ENCODE peak calls at places on chromosome 5, in six cellular contexts. N is activated CD4-positive, alpha-beta T cell treated with anti-CD3 and anti-CD28 coated beads, Interleukin-2, amount 10 ng/mL, durations not matched to agents 7 days and 5 days; P is fibroblast of pulmonary artery; Z is posterior vena cava; K is endothelial cell; G is heart left ventricle. L is an unnamed sample.

GRCh38 chr5:175353876-175354275 is 90.1 kb downstream of the DRD1 start:
- DNase-seq in N (no peak), P (no peak), Z (no peak), K (no peak), G (no peak), L (no peak)

GRCh38 chr5:131221888-131222287 is 42.0 kb upstream of the CDC42SE2 start:
- DNase-seq in N (no peak), P (peak; percentile 29), Z (no peak), K (no peak), G (no peak), L (no peak)

GRCh38 chr5:13625616-13626198 is 318.8 kb downstream of the DNAH5 start:
- DNase-seq in N (no peak), P (no peak), Z (no peak), K (no peak), G (no peak), L (no peak)

GRCh38 chr5:132776077-132776931 is 735 bp downstream of the SEPTIN8 start:
- DNase-seq in N (no peak), P (no peak), Z (no peak), K (peak; percentile 19), G (peak; percentile 59), L (peak; percentile 63)

GRCh38 chr5:78776637-78777036 is 128.1 kb upstream of the LHFPL2 start:
- DNase-seq in N (no peak), P (no peak), Z (no peak), K (no peak), G (no peak), L (no peak)

GRCh38 chr5:60675286-60675685 is 24.7 kb downstream of the DEPDC1B start:
- DNase-seq in N (no peak), P (no peak), Z (no peak), K (no peak), G (no peak), L (no peak)

GRCh38 chr5:25716680-25717079 is 1071.9 kb upstream of the CDH10 start:
- DNase-seq in N (no peak), P (no peak), Z (no peak), K (no peak), G (no peak), L (no peak)

GRCh38 chr5:125372694-125373621 is 626.5 kb upstream of the ZNF608 start:
- DNase-seq in N (no peak), P (peak; percentile 71), Z (no peak), K (peak; percentile 16), G (no peak), L (no peak)

GRCh38 chr5:77637170-77638074 is 1.1 kb downstream of the OTP start:
- DNase-seq in N (no peak), P (no peak), Z (no peak), K (no peak), G (no peak), L (no peak)

GRCh38 chr5:19488786-19489185 is 499.2 kb downstream of the CDH18 start:
- DNase-seq in N (no peak), P (no peak), Z (no peak), K (no peak), G (no peak), L (no peak)

GRCh38 chr5:115948013-115948605 is 14.2 kb upstream of the LVRN start:
- DNase-seq in N (no peak), P (peak; percentile 47), Z (no peak), K (no peak), G (no peak), L (no peak)

GRCh38 chr5:166165600-166165999 is 2125.8 kb upstream of the WWC1 start:
- DNase-seq in N (no peak), P (peak; percentile 0), Z (no peak), K (peak; percentile 51), G (no peak), L (no peak)

GRCh38 chr5:128965011-128965637 is at the start of gene SLC27A6:
- DNase-seq in N (no peak), P (no peak), Z (peak; percentile 60), K (peak; percentile 45), G (peak; percentile 63), L (peak; percentile 54)

GRCh38 chr5:88722546-88722945 is 160.4 kb downstream of the MEF2C start:
- DNase-seq in N (no peak), P (no peak), Z (no peak), K (no peak), G (no peak), L (no peak)

GRCh38 chr5:135880278-135880677 is 15.4 kb downstream of the IL9 start:
- DNase-seq in N (no peak), P (no peak), Z (no peak), K (peak; percentile 44), G (no peak), L (no peak)

GRCh38 chr5:140633081-140633471 is at the start of gene CD14:
- DNase-seq in N (peak; percentile 20), P (peak; percentile 40), Z (peak; percentile 89), K (no peak), G (peak; percentile 75), L (peak; percentile 81)

GRCh38 chr5:150234606-150235547 is 45.0 kb downstream of the SLC6A7 start:
- DNase-seq in N (no peak), P (no peak), Z (no peak), K (no peak), G (no peak), L (no peak)

GRCh38 chr5:175253597-175253996 is 190.4 kb downstream of the DRD1 start:
- DNase-seq in N (no peak), P (no peak), Z (no peak), K (no peak), G (no peak), L (no peak)

GRCh38 chr5:5198815-5199214 is 58.7 kb downstream of the ADAMTS16 start:
- DNase-seq in N (no peak), P (no peak), Z (no peak), K (no peak), G (no peak), L (no peak)

GRCh38 chr5:178324481-178325310 is 92.1 kb upstream of the PHYKPL start:
- DNase-seq in N (no peak), P (no peak), Z (peak; percentile 68), K (no peak), G (no peak), L (peak; percentile 62)

GRCh38 chr5:30279237-30279636 is 914.2 kb upstream of the CDH6 start:
- DNase-seq in N (no peak), P (peak; percentile 23), Z (no peak), K (no peak), G (no peak), L (no peak)

GRCh38 chr5:79108792-79109191 is 2.8 kb upstream of the BHMT start:
- DNase-seq in N (no peak), P (no peak), Z (no peak), K (no peak), G (no peak), L (no peak)

GRCh38 chr5:58123501-58123900 is 336.4 kb downstream of the PLK2 start:
- DNase-seq in N (no peak), P (no peak), Z (no peak), K (no peak), G (no peak), L (no peak)

GRCh38 chr5:8391916-8392315 is 523.0 kb downstream of the MTRR start:
- DNase-seq in N (no peak), P (no peak), Z (no peak), K (no peak), G (no peak), L (no peak)

GRCh38 chr5:68245325-68245724 is 29.8 kb downstream of the PIK3R1 start:
- DNase-seq in N (no peak), P (peak; percentile 59), Z (no peak), K (no peak), G (no peak), L (no peak)

GRCh38 chr5:29367176-29367833 is 1826.2 kb upstream of the CDH6 start:
- DNase-seq in N (no peak), P (no peak), Z (no peak), K (no peak), G (no peak), L (no peak)

GRCh38 chr5:176844706-176845391 is 34.5 kb downstream of the UNC5A start:
- DNase-seq in N (no peak), P (peak; percentile 6), Z (no peak), K (no peak), G (peak; percentile 13), L (no peak)

GRCh38 chr5:149441194-149441753 is 62.2 kb upstream of the IL17B start:
- DNase-seq in N (no peak), P (no peak), Z (no peak), K (no peak), G (no peak), L (no peak)

L was measured in RWPE2.